ENCODE peak calls at places on chromosome 17, in four cellular contexts. One of them, this sample, is unnamed.

GRCh38 chr17:16440814-16441629 is 25.7 kb downstream of the TRPV2 start:
- DNase-seq in foreskin fibroblast: no peak
- DNase-seq in nephron progenitor cell: no peak
- DNase-seq in pancreas: peak; percentile 9
- DNase-seq in this sample: no peak

GRCh38 chr17:77392376-77393273 is 251.9 kb downstream of the SEC14L1 start:
- DNase-seq in foreskin fibroblast: peak; percentile 45
- DNase-seq in pancreas: peak; percentile 67
- DNase-seq in nephron progenitor cell: peak; percentile 46
- DNase-seq in this sample: no peak

GRCh38 chr17:83189673-83190385 is 110.4 kb downstream of the METRNL start:
- DNase-seq in foreskin fibroblast: peak; percentile 88
- DNase-seq in pancreas: peak; percentile 12
- DNase-seq in nephron progenitor cell: no peak
- DNase-seq in this sample: no peak

GRCh38 chr17:13031718-13032350 is 14.0 kb upstream of the ELAC2 start:
- DNase-seq in pancreas: peak; percentile 27
- DNase-seq in nephron progenitor cell: peak; percentile 48
- DNase-seq in foreskin fibroblast: peak; percentile 40
- DNase-seq in this sample: no peak

GRCh38 chr17:59561042-59561441 is 4.4 kb upstream of the DHX40 start:
- DNase-seq in pancreas: no peak
- DNase-seq in nephron progenitor cell: no peak
- DNase-seq in foreskin fibroblast: peak; percentile 10
- DNase-seq in this sample: no peak

GRCh38 chr17:65936013-65936412 is 255.9 kb downstream of the CEP112 start:
- DNase-seq in foreskin fibroblast: peak; percentile 33
- DNase-seq in pancreas: no peak
- DNase-seq in nephron progenitor cell: no peak
- DNase-seq in this sample: no peak

GRCh38 chr17:33113281-33114010 is 121.8 kb downstream of the SPACA3 start:
- DNase-seq in nephron progenitor cell: no peak
- DNase-seq in pancreas: no peak
- DNase-seq in foreskin fibroblast: no peak
- DNase-seq in this sample: peak; percentile 57

GRCh38 chr17:50206604-50207293 is 5.3 kb upstream of the COL1A1 start:
- DNase-seq in pancreas: no peak
- DNase-seq in nephron progenitor cell: peak; percentile 86
- DNase-seq in foreskin fibroblast: no peak
- DNase-seq in this sample: no peak

GRCh38 chr17:28344435-28344901 is 8.9 kb downstream of the TNFAIP1 start:
- DNase-seq in nephron progenitor cell: no peak
- DNase-seq in pancreas: no peak
- DNase-seq in foreskin fibroblast: no peak
- DNase-seq in this sample: no peak

GRCh38 chr17:31541559-31541958 is 150.1 kb downstream of the RAB11FIP4 start:
- DNase-seq in nephron progenitor cell: no peak
- DNase-seq in foreskin fibroblast: no peak
- DNase-seq in pancreas: no peak
- DNase-seq in this sample: no peak

GRCh38 chr17:74882517-74883240 is 9.9 kb upstream of the FDXR start:
- DNase-seq in foreskin fibroblast: no peak
- DNase-seq in pancreas: no peak
- DNase-seq in nephron progenitor cell: no peak
- DNase-seq in this sample: no peak

GRCh38 chr17:63714550-63715277 is 14.8 kb upstream of the LIMD2 start:
- DNase-seq in pancreas: no peak
- DNase-seq in foreskin fibroblast: peak; percentile 53
- DNase-seq in nephron progenitor cell: no peak
- DNase-seq in this sample: no peak

GRCh38 chr17:32833526-32833925 is 43.4 kb downstream of the MYO1D start:
- DNase-seq in pancreas: no peak
- DNase-seq in nephron progenitor cell: no peak
- DNase-seq in foreskin fibroblast: no peak
- DNase-seq in this sample: no peak

GRCh38 chr17:17416007-17416399 is 60.8 kb upstream of the MED9 start:
- DNase-seq in nephron progenitor cell: no peak
- DNase-seq in foreskin fibroblast: peak; percentile 68
- DNase-seq in pancreas: no peak
- DNase-seq in this sample: no peak

GRCh38 chr17:35051183-35051578 is 12.3 kb downstream of the RFFL start:
- DNase-seq in pancreas: no peak
- DNase-seq in foreskin fibroblast: no peak
- DNase-seq in nephron progenitor cell: no peak
- DNase-seq in this sample: no peak

GRCh38 chr17:49995055-49995738 is at the start of gene DLX3:
- DNase-seq in foreskin fibroblast: peak; percentile 58
- DNase-seq in nephron progenitor cell: peak; percentile 81
- DNase-seq in pancreas: peak; percentile 69
- DNase-seq in this sample: peak; percentile 15

GRCh38 chr17:76153640-76154039 is 12.6 kb upstream of the FOXJ1 start:
- DNase-seq in pancreas: no peak
- DNase-seq in nephron progenitor cell: no peak
- DNase-seq in foreskin fibroblast: no peak
- DNase-seq in this sample: no peak

GRCh38 chr17:29710891-29711418 is 88.2 kb upstream of the CORO6 start:
- DNase-seq in pancreas: no peak
- DNase-seq in foreskin fibroblast: peak; percentile 39
- DNase-seq in nephron progenitor cell: no peak
- DNase-seq in this sample: no peak

GRCh38 chr17:57880086-57880456 is 30.2 kb upstream of the MRPS23 start:
- DNase-seq in pancreas: no peak
- DNase-seq in nephron progenitor cell: no peak
- DNase-seq in foreskin fibroblast: no peak
- DNase-seq in this sample: no peak

GRCh38 chr17:12959441-12959840 is 58.4 kb downstream of the ELAC2 start:
- DNase-seq in nephron progenitor cell: no peak
- DNase-seq in foreskin fibroblast: no peak
- DNase-seq in pancreas: no peak
- DNase-seq in this sample: peak; percentile 15

GRCh38 chr17:55334285-55334684 is 69.5 kb downstream of the HLF start:
- DNase-seq in pancreas: no peak
- DNase-seq in nephron progenitor cell: no peak
- DNase-seq in foreskin fibroblast: peak; percentile 51
- DNase-seq in this sample: no peak

GRCh38 chr17:17831208-17832039 is 5.4 kb downstream of the SREBF1 start:
- DNase-seq in foreskin fibroblast: no peak
- DNase-seq in nephron progenitor cell: no peak
- DNase-seq in pancreas: no peak
- DNase-seq in this sample: no peak

GRCh38 chr17:58570758-58571157 is 56.3 kb upstream of the MTMR4 start:
- DNase-seq in pancreas: no peak
- DNase-seq in nephron progenitor cell: no peak
- DNase-seq in foreskin fibroblast: no peak
- DNase-seq in this sample: no peak

GRCh38 chr17:55845385-55845784 is 94.5 kb downstream of the PCTP start:
- DNase-seq in nephron progenitor cell: peak; percentile 78
- DNase-seq in foreskin fibroblast: peak; percentile 21
- DNase-seq in pancreas: no peak
- DNase-seq in this sample: peak; percentile 3

GRCh38 chr17:39820541-39820940 is 43.6 kb downstream of the IKZF3 start:
- DNase-seq in foreskin fibroblast: no peak
- DNase-seq in nephron progenitor cell: no peak
- DNase-seq in pancreas: no peak
- DNase-seq in this sample: no peak

GRCh38 chr17:4008496-4009163 is 44.4 kb upstream of the ATP2A3 start:
- DNase-seq in foreskin fibroblast: no peak
- DNase-seq in pancreas: no peak
- DNase-seq in nephron progenitor cell: no peak
- DNase-seq in this sample: no peak

GRCh38 chr17:19753049-19753444 is 4.9 kb upstream of the ALDH3A1 start:
- DNase-seq in foreskin fibroblast: peak; percentile 75
- DNase-seq in nephron progenitor cell: no peak
- DNase-seq in pancreas: no peak
- DNase-seq in this sample: no peak

GRCh38 chr17:21042434-21043295 is at the start of gene USP22:
- DNase-seq in nephron progenitor cell: peak; percentile 97
- DNase-seq in foreskin fibroblast: no peak
- DNase-seq in pancreas: no peak
- DNase-seq in this sample: no peak

GRCh38 chr17:59355030-59355694 is 23.7 kb downstream of the YPEL2 start:
- DNase-seq in pancreas: no peak
- DNase-seq in nephron progenitor cell: no peak
- DNase-seq in foreskin fibroblast: no peak
- DNase-seq in this sample: no peak

GRCh38 chr17:9037741-9038140 is 16.4 kb downstream of the NTN1 start:
- DNase-seq in foreskin fibroblast: no peak
- DNase-seq in nephron progenitor cell: no peak
- DNase-seq in pancreas: no peak
- DNase-seq in this sample: no peak

GRCh38 chr17:49821916-49822315 is 26.0 kb downstream of the TAC4 start:
- DNase-seq in foreskin fibroblast: no peak
- DNase-seq in nephron progenitor cell: no peak
- DNase-seq in pancreas: peak; percentile 56
- DNase-seq in this sample: no peak

DNA sequence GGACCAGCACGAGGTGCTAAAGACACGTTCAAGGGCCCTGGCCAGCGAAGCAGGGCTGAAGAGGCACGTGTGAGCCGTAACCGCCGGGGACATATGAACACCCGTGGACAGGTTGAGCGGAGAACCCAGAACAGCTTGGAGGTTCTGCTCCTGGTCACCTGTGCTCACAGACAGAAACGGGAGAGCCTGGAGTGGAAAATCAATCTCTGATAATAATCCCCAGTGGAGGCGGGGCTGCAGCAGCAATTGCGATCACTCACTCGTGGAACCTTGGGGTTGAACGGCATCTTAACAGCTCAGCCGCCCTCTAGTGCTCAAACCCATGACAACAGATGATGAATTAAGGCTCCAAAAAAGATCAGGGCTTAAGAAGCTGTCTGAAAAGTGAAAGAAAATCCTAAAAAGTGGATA is 25.6 kb downstream of the WIPI1 start:
- DNase-seq in nephron progenitor cell: peak; percentile 29
- DNase-seq in foreskin fibroblast: peak; percentile 23
- DNase-seq in pancreas: no peak
- DNase-seq in this sample: peak; percentile 15
- TF ChIP-seq CTCF in nephron progenitor cell: peak; percentile 27
- TF ChIP-seq CTCF in foreskin fibroblast: peak; percentile 33
- TF ChIP-seq CTCF in pancreas: no peak
- TF ChIP-seq CTCF in this sample: peak; percentile 45

DNA sequence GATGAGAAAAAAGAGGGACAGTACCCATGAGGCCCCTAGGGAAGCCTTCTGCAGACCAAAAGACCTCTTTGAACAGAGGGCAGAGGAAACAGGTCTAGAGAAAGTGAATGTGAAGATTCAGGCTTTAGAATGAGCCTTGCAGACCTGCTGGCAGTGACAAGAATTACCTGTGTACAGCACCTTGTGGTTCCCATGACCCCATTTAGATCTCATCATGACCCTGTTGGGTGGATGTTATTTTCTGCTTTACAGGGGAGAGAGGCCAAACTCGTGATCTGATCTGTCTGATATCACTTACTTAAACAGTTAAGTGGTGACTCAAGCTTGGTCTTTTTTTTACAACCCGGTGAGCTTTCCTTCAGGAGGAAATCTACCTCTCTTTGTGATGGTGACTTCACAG is 81.9 kb downstream of the UTP18 start:
- DNase-seq in foreskin fibroblast: no peak
- DNase-seq in pancreas: no peak
- DNase-seq in nephron progenitor cell: no peak
- DNase-seq in this sample: no peak
- TF ChIP-seq CTCF in foreskin fibroblast: no peak
- TF ChIP-seq CTCF in pancreas: no peak
- TF ChIP-seq CTCF in nephron progenitor cell: no peak
- TF ChIP-seq CTCF in this sample: no peak

GRCh38 chr17:41484920-41485904 is 4.3 kb upstream of the KRT35 start:
- DNase-seq in nephron progenitor cell: no peak
- DNase-seq in foreskin fibroblast: no peak
- DNase-seq in pancreas: no peak
- DNase-seq in this sample: no peak

GRCh38 chr17:41483991-41484826 is 3.3 kb upstream of the KRT35 start:
- DNase-seq in foreskin fibroblast: peak; percentile 28
- DNase-seq in pancreas: no peak
- DNase-seq in nephron progenitor cell: no peak
- DNase-seq in this sample: no peak

GRCh38 chr17:41486316-41486715 is 3.4 kb downstream of the KRT36 start:
- DNase-seq in pancreas: no peak
- DNase-seq in foreskin fibroblast: no peak
- DNase-seq in nephron progenitor cell: no peak
- DNase-seq in this sample: no peak

GRCh38 chr17:41489531-41489930 is at the start of gene KRT36:
- DNase-seq in foreskin fibroblast: no peak
- DNase-seq in nephron progenitor cell: no peak
- DNase-seq in pancreas: no peak
- DNase-seq in this sample: no peak

DNA sequence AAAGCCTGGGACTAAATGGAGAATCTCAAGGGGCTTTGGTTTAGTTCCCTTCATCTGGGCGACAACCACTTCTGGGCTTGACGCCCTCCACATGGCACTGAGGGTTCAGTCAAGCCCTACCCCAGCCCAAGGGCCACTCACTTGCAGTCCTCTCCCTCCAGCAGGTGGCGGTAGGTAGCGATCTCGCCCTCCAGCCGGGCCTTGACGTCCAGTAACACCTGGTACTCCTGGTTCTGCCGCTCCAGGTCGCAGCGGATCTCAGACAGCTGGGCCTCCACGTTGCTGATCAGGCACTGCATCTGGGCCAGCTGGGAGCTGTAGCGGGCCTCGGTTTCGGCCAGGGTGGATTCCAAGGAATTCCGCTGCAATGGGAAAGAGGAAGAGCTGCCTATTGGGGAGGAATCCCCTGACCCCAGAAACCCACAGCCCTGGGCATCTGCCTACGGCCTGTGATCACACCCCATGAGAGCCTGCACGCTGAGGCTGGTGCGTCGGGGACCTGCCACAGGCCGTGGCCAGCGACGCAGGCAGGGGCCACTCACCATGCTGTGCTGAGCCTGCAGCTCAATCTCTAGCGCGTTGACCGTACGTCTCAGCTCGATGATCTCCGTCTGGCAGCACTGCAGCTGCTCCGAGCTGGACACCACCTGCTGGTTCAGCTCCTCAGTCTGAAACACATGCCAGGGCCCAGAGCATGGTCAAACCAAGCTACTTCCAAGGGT is 2.7 kb downstream of the KRT36 start:
- DNase-seq in pancreas: peak; percentile 38
- DNase-seq in nephron progenitor cell: peak; percentile 52
- DNase-seq in foreskin fibroblast: no peak
- DNase-seq in this sample: no peak
- TF ChIP-seq CTCF in pancreas: peak; percentile 26
- TF ChIP-seq CTCF in nephron progenitor cell: peak; percentile 28
- TF ChIP-seq CTCF in foreskin fibroblast: peak; percentile 16
- TF ChIP-seq CTCF in this sample: peak; percentile 28

GRCh38 chr17:1783834-1784611 is 22.2 kb downstream of the SERPINF1 start:
- DNase-seq in foreskin fibroblast: peak; percentile 78
- DNase-seq in pancreas: no peak
- DNase-seq in nephron progenitor cell: no peak
- DNase-seq in this sample: peak; percentile 84
- TF ChIP-seq CTCF in foreskin fibroblast: peak; percentile 68
- TF ChIP-seq CTCF in pancreas: peak; percentile 15
- TF ChIP-seq CTCF in nephron progenitor cell: peak; percentile 55
- TF ChIP-seq CTCF in this sample: peak; percentile 78